ENCODE peak calls at places on chromosomes 12 and 14, in nine cellular contexts. L is lower lobe of right lung, H is psoas muscle, I is neuronal stem cell, N is Karpas-422, C is heart left ventricle, S is thoracic aorta, P is IMR-90, F is GM12878. J is an unnamed sample.

GRCh38 chr12:68667896-68668295 is 18.9 kb upstream of the NUP107 start:
- DNase-seq in L (no peak), H (no peak), I (no peak), N (no peak), C (no peak), S (no peak), P (no peak), F (no peak), J (no peak)

GRCh38 chr14:29144598-29144997 is 378.0 kb downstream of the FOXG1 start:
- DNase-seq in L (no peak), H (no peak), I (no peak), N (no peak), C (no peak), S (no peak), P (peak; percentile 99), F (no peak), J (no peak)

GRCh38 chr14:66600416-66600815 is 92.5 kb downstream of the GPHN start:
- DNase-seq in L (no peak), H (no peak), I (no peak), N (peak; percentile 4), C (no peak), S (no peak), P (peak; percentile 40), F (no peak), J (no peak)

GRCh38 chr12:713281-713875 is 39.0 kb upstream of the WNK1 start:
- DNase-seq in L (no peak), H (no peak), I (no peak), N (no peak), C (no peak), S (no peak), P (no peak), F (no peak), J (no peak)

GRCh38 chr12:69879007-69879960 is 54.3 kb downstream of the MYRFL start:
- DNase-seq in L (peak; percentile 68), H (peak; percentile 67), I (peak; percentile 72), N (peak; percentile 94), C (peak; percentile 62), S (peak; percentile 23), P (peak; percentile 69), F (no peak), J (no peak)

GRCh38 chr12:76643438-76643837 is 83.9 kb upstream of the OSBPL8 start:
- DNase-seq in L (no peak), H (no peak), I (no peak), N (no peak), C (no peak), S (no peak), P (peak; percentile 80), F (no peak), J (no peak)

GRCh38 chr14:88492272-88493089 is 62.3 kb downstream of the PTPN21 start:
- DNase-seq in L (no peak), H (no peak), I (peak; percentile 79), N (peak; percentile 94), C (peak; percentile 69), S (peak; percentile 59), P (peak; percentile 81), F (peak; percentile 19), J (peak; percentile 3)

GRCh38 chr14:20683125-20683895 is 1.1 kb upstream of the RNASE4 start:
- DNase-seq in L (peak; percentile 75), H (peak; percentile 83), I (peak; percentile 89), N (peak; percentile 98), C (peak; percentile 77), S (peak; percentile 45), P (peak; percentile 94), F (peak; percentile 96), J (no peak)

GRCh38 chr14:75310295-75311059 is 31.8 kb downstream of the FOS start:
- DNase-seq in L (peak; percentile 85), H (peak; percentile 94), I (peak; percentile 70), N (no peak), C (peak; percentile 87), S (peak; percentile 63), P (peak; percentile 86), F (no peak), J (no peak)

GRCh38 chr12:52275686-52276085 is 1.2 kb downstream of the KRT86 start:
- DNase-seq in L (no peak), H (no peak), I (no peak), N (no peak), C (no peak), S (no peak), P (no peak), F (no peak), J (no peak)

GRCh38 chr14:54763761-54764160 is 138.9 kb downstream of the GCH1 start:
- DNase-seq in L (no peak), H (no peak), I (no peak), N (no peak), C (no peak), S (no peak), P (no peak), F (no peak), J (no peak)

GRCh38 chr12:48107252-48107613 is 1.4 kb upstream of the SENP1 start:
- DNase-seq in L (no peak), H (no peak), I (no peak), N (peak; percentile 69), C (no peak), S (no peak), P (no peak), F (no peak), J (no peak)

GRCh38 chr12:48106574-48107251 is 834 bp upstream of the SENP1 start:
- DNase-seq in L (no peak), H (no peak), I (no peak), N (peak; percentile 51), C (no peak), S (no peak), P (peak; percentile 2), F (no peak), J (no peak)

GRCh38 chr12:48105867-48106563 is at the start of gene SENP1:
- DNase-seq in L (peak; percentile 93), H (peak; percentile 95), I (peak; percentile 83), N (peak; percentile 97), C (peak; percentile 91), S (peak; percentile 53), P (peak; percentile 81), F (peak; percentile 75), J (peak; percentile 57)

GRCh38 chr12:48104531-48104930 is 1.3 kb downstream of the SENP1 start:
- DNase-seq in L (no peak), H (no peak), I (no peak), N (peak; percentile 63), C (no peak), S (no peak), P (no peak), F (no peak), J (no peak)

GRCh38 chr12:48105321-48105866 is 485 bp downstream of the SENP1 start:
- DNase-seq in L (no peak), H (no peak), I (no peak), N (peak; percentile 84), C (no peak), S (no peak), P (peak; percentile 30), F (peak; percentile 38), J (no peak)
- H3K4me1 ChIP-seq in L (peaks cover 18% of the 10 kb centered on the region), H (peaks cover 16% of the 10 kb centered on the region), I (peaks cover 4% of the 10 kb centered on the region), N (peaks cover 52% of the 10 kb centered on the region), C (peaks cover 19% of the 10 kb centered on the region), S (peaks cover 18% of the 10 kb centered on the region), P (peaks cover 7% of the 10 kb centered on the region), F (peaks cover 23% of the 10 kb centered on the region), J (peaks cover 36% of the 10 kb centered on the region)

DNA sequence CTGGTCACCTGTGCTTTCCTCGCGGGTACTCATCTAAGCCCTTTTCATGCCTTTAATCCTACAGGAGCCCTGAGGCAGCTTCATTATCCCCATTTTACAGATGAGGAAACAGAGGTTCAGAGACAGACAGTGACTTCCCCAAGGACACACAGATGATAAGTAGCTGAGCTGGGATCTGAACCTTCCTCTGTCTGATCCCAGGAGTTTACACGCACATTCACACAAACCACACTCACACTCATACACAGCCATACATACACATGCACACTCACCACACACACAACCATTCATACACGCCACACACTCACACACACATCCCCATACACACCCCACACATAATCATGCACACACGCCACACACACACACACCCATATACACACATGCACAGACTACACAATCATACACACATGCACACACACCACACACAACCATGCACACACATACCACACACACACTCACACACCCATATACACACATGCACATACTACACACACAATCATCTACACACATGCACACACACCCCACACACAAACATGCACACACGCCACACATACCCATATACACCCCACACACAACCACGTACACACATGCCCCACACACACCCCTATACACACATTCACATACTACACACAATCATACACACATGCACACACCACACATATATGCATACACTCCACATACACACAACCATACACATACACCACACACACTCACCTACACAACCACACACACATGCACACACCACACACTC is 2.7 kb downstream of the TMEM119 start:
- DNase-seq in L (no peak), H (no peak), I (no peak), N (no peak), C (no peak), S (no peak), P (no peak), F (no peak), J (no peak)
- H3K4me3 ChIP-seq in L (peak overlapping the region; percentile 31), H (no peak overlapping the region), I (peak overlapping the region; percentile 24), N (no peak overlapping the region), C (no peak overlapping the region), S (no peak overlapping the region), P (no peak overlapping the region), F (no peak overlapping the region), J (no peak overlapping the region)

GRCh38 chr14:61749867-61750266 is 12.4 kb upstream of the SNAPC1 start:
- DNase-seq in L (no peak), H (no peak), I (no peak), N (peak; percentile 58), C (no peak), S (no peak), P (no peak), F (no peak), J (no peak)
- H3K27ac ChIP-seq in L (no peak overlapping the region), H (peak overlapping the region; percentile 92), I (no peak overlapping the region), N (peak overlapping the region; percentile 90), C (peak overlapping the region; percentile 91), S (no peak overlapping the region), P (no peak overlapping the region), F (peak overlapping the region; percentile 59), J (peak overlapping the region; percentile 6)

GRCh38 chr14:106877527-106877926 is 1351.1 kb downstream of the TMEM121 start:
- DNase-seq in L (no peak), H (no peak), I (no peak), N (no peak), C (no peak), S (no peak), P (no peak), F (no peak), J (no peak)

GRCh38 chr14:106872619-106873446 is 1346.5 kb downstream of the TMEM121 start:
- DNase-seq in L (peak; percentile 88), H (peak; percentile 67), I (no peak), N (peak; percentile 89), C (peak; percentile 20), S (no peak), P (no peak), F (no peak), J (no peak)

GRCh38 chr14:106876711-106877110 is 1350.3 kb downstream of the TMEM121 start:
- DNase-seq in L (no peak), H (no peak), I (no peak), N (no peak), C (no peak), S (no peak), P (no peak), F (no peak), J (no peak)

GRCh38 chr14:106874365-106874764 is 1348.0 kb downstream of the TMEM121 start:
- DNase-seq in L (no peak), H (no peak), I (no peak), N (no peak), C (no peak), S (no peak), P (no peak), F (no peak), J (no peak)

DNA sequence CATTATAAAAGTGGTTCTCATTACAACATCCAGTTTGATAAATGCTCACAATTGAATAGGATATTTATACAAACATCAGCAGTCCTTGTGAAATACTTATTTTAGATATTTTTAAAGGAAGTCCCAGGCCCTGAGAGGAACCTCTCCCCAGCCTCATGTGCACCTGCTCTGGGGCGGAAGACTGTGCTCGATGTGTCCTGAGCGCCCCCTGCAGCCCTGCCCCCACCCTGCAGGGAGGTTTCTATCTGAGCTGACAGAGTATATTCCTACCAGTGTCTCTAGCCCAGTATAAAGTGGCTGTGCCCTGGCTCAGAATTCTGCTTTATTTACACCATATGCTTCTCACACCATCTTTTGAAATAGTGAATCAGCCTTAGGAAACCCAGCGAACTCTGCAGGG is 1349.1 kb downstream of the TMEM121 start:
- DNase-seq in L (no peak), H (no peak), I (no peak), N (peak; percentile 77), C (no peak), S (no peak), P (no peak), F (no peak), J (no peak)
- H3K4me1 ChIP-seq in L (no peaks in the 10 kb centered on the region), H (no peaks in the 10 kb centered on the region), I (no peaks in the 10 kb centered on the region), N (peaks cover 14% of the 10 kb centered on the region), C (no peaks in the 10 kb centered on the region), S (no peaks in the 10 kb centered on the region), P (no peaks in the 10 kb centered on the region), F (peaks cover 25% of the 10 kb centered on the region), J (no peaks in the 10 kb centered on the region)